ENCODE peak calls at places on chromosomes 1 and 21, in nine cellular contexts. G is dorsolateral prefrontal cortex; M is stimulated activated CD4-positive, alpha-beta T cell treated with anti-CD3 and anti-CD28 coated beads, TNF-alpha, amount 100 ng/mL, for 24 hours; O is occipital lobe; L is activated gamma-delta T cell treated with Interleukin-2 at 50 U/mL for 16 hours; Z is NCI-H1092; R is head of caudate nucleus; X is lower leg skin; F is naive B cell. P is an unnamed sample.

GRCh38 chr1:110425611-110426152 is 18.2 kb upstream of the LAMTOR5 start:
- DNase-seq in G (peak), F (no peak), O (no peak), L (no peak), Z (peak), X (peak), R (no peak), M (no peak), P (peak)

GRCh38 chr1:209875510-209875909 is 47.7 kb downstream of the UTP25 start:
- DNase-seq in R (peak), M (no peak), O (no peak), L (no peak), G (peak), F (no peak), Z (peak), X (no peak), P (no peak)

GRCh38 chr1:21246905-21247642 is 43.2 kb downstream of the ECE1 start:
- DNase-seq in O (no peak), R (no peak), Z (no peak), G (peak), L (no peak), X (no peak), M (no peak), F (no peak), P (no peak)

GRCh38 chr21:42315296-42315891 is at the start of gene TFF3:
- DNase-seq in G (no peak), L (no peak), M (no peak), Z (peak), O (no peak), F (no peak), X (no peak), R (no peak), P (no peak)

GRCh38 chr1:156417700-156418015 is 48.6 kb downstream of the RHBG start:
- DNase-seq in R (peak), F (no peak), M (no peak), X (no peak), L (no peak), Z (no peak), O (peak), G (no peak), P (no peak)

GRCh38 chr1:154729031-154729442 is 121.1 kb upstream of the ADAR start:
- DNase-seq in G (no peak), M (no peak), X (no peak), R (no peak), F (no peak), O (no peak), L (no peak), Z (no peak), P (no peak)

GRCh38 chr1:232033285-232033684 is 406.7 kb downstream of the DISC1 start:
- DNase-seq in Z (peak), G (no peak), M (no peak), L (no peak), X (no peak), R (no peak), O (no peak), F (no peak), P (no peak)

GRCh38 chr1:232538224-232538942 is 91.5 kb downstream of the SIPA1L2 start:
- DNase-seq in M (no peak), Z (no peak), G (no peak), X (no peak), F (no peak), R (no peak), O (no peak), L (no peak), P (no peak)

GRCh38 chr1:25528881-25529517 is 14.4 kb upstream of the LDLRAP1 start:
- DNase-seq in L (no peak), O (no peak), F (no peak), R (no peak), Z (no peak), G (no peak), X (no peak), M (no peak), P (no peak)

GRCh38 chr1:236536540-236536939 is 12.8 kb downstream of the LGALS8 start:
- DNase-seq in Z (no peak), F (no peak), O (no peak), R (no peak), M (no peak), X (no peak), L (no peak), G (no peak), P (no peak)

GRCh38 chr1:27101696-27102095 is 53.2 kb downstream of the SLC9A1 start:
- DNase-seq in F (no peak), Z (no peak), R (no peak), G (no peak), O (no peak), M (no peak), X (no peak), L (no peak), P (no peak)

GRCh38 chr21:45439901-45440461 is 35.0 kb downstream of the COL18A1 start:
- DNase-seq in G (no peak), F (no peak), X (no peak), R (no peak), M (no peak), Z (no peak), O (no peak), L (no peak), P (no peak)

GRCh38 chr21:17613242-17613676 is 558 bp upstream of the BTG3 start:
- DNase-seq in Z (peak), X (peak), F (peak), M (no peak), R (peak), L (no peak), O (no peak), G (no peak), P (peak)

GRCh38 chr1:32953495-32953894 is 11.1 kb downstream of the RNF19B start:
- DNase-seq in F (no peak), X (no peak), M (no peak), G (no peak), R (no peak), Z (no peak), O (no peak), L (no peak), P (no peak)

GRCh38 chr1:94579876-94580294 is 38.3 kb upstream of the F3 start:
- DNase-seq in X (no peak), L (no peak), F (no peak), G (no peak), M (no peak), O (no peak), Z (no peak), R (no peak), P (no peak)

GRCh38 chr1:236535656-236536293 is 12.0 kb downstream of the LGALS8 start:
- DNase-seq in O (no peak), F (no peak), R (no peak), L (no peak), G (no peak), M (no peak), Z (peak), X (no peak), P (no peak)

GRCh38 chr1:201795066-201795465 is 33.9 kb upstream of the IPO9 start:
- DNase-seq in O (no peak), R (no peak), L (no peak), F (no peak), M (no peak), X (no peak), Z (peak), G (no peak), P (no peak)

GRCh38 chr21:36134820-36135390 is at the start of gene CBR3:
- DNase-seq in M (no peak), Z (no peak), G (peak), O (peak), L (no peak), F (peak), R (peak), X (peak), P (peak)

GRCh38 chr1:3524571-3525203 is 70.2 kb downstream of the ARHGEF16 start:
- DNase-seq in R (no peak), L (no peak), G (peak), Z (no peak), F (no peak), O (no peak), X (no peak), M (no peak), P (no peak)

GRCh38 chr1:64469614-64469976 is 334 bp upstream of the CACHD1 start:
- DNase-seq in M (no peak), G (no peak), L (no peak), R (no peak), X (no peak), O (no peak), F (no peak), Z (no peak), P (peak)

GRCh38 chr1:54812801-54813478 is 11.8 kb upstream of the TTC22 start:
- DNase-seq in M (no peak), Z (no peak), G (no peak), L (no peak), R (no peak), F (no peak), X (no peak), O (no peak), P (peak)

GRCh38 chr1:173062156-173062938 is 11.6 kb upstream of the TNFSF18 start:
- DNase-seq in R (no peak), F (no peak), O (no peak), Z (no peak), G (no peak), M (no peak), X (no peak), L (no peak), P (no peak)

GRCh38 chr1:55447488-55447887 is 232.3 kb upstream of the USP24 start:
- DNase-seq in X (no peak), G (no peak), R (no peak), Z (no peak), F (no peak), O (no peak), L (no peak), M (no peak), P (no peak)

GRCh38 chr1:9025474-9025873 is 749 bp downstream of the SLC2A7 start:
- DNase-seq in Z (peak), X (no peak), R (no peak), F (no peak), O (no peak), M (no peak), G (no peak), L (no peak), P (no peak)

GRCh38 chr1:67645495-67646144 is 39.4 kb upstream of the GADD45A start:
- DNase-seq in L (no peak), X (peak), R (no peak), G (no peak), O (no peak), F (no peak), M (no peak), Z (no peak), P (no peak)

GRCh38 chr1:25095635-25096200 is 136.6 kb downstream of the SYF2 start:
- DNase-seq in X (no peak), O (no peak), R (no peak), Z (no peak), L (peak), F (no peak), M (no peak), G (no peak), P (no peak)

GRCh38 chr21:34215911-34216310 is 142.5 kb downstream of the MRPS6 start:
- DNase-seq in L (no peak), G (no peak), F (no peak), M (no peak), X (no peak), Z (no peak), R (no peak), O (no peak), P (no peak)

GRCh38 chr1:233269656-233270055 is 25.9 kb downstream of the PCNX2 start:
- DNase-seq in O (no peak), X (no peak), M (no peak), L (no peak), F (no peak), Z (no peak), G (no peak), R (no peak), P (no peak)

GRCh38 chr1:94672934-94673333 is 131.4 kb upstream of the F3 start:
- DNase-seq in O (no peak), R (no peak), M (no peak), F (no peak), L (no peak), Z (no peak), G (no peak), X (no peak), P (no peak)

GRCh38 chr1:54355931-54356679 is 50.1 kb downstream of the SSBP3 start:
- DNase-seq in L (no peak), F (peak), R (no peak), M (no peak), O (peak), X (no peak), G (peak), Z (no peak), P (no peak)

GRCh38 chr1:55038974-55039341 is 390 bp upstream of the PCSK9 start:
- DNase-seq in G (no peak), X (no peak), L (no peak), F (no peak), Z (no peak), O (no peak), M (no peak), R (no peak), P (no peak)

GRCh38 chr1:238652346-238652968 is 733.9 kb upstream of the CHRM3 start:
- DNase-seq in M (no peak), Z (no peak), G (no peak), X (no peak), O (no peak), F (no peak), R (no peak), L (no peak), P (no peak)

GRCh38 chr1:188988589-188988988 is 1489.1 kb downstream of the BRINP3 start:
- DNase-seq in G (no peak), Z (no peak), R (no peak), M (no peak), O (no peak), L (no peak), X (no peak), F (no peak), P (no peak)

GRCh38 chr1:3435666-3436065 is 18.8 kb upstream of the ARHGEF16 start:
- DNase-seq in M (no peak), O (no peak), Z (no peak), X (no peak), R (no peak), G (no peak), F (no peak), L (no peak), P (no peak)

GRCh38 chr1:194476351-194476750 is 1289.9 kb upstream of the B3GALT2 start:
- DNase-seq in O (no peak), G (no peak), L (no peak), X (no peak), M (no peak), F (no peak), R (no peak), Z (no peak), P (no peak)

GRCh38 chr1:214862421-214862820 is 220.1 kb upstream of the KCNK2 start:
- DNase-seq in G (no peak), Z (no peak), R (no peak), O (no peak), X (no peak), L (no peak), M (no peak), F (no peak), P (no peak)

GRCh38 chr1:59699227-59699847 is 115.4 kb upstream of the HOOK1 start:
- DNase-seq in Z (peak), L (no peak), O (no peak), X (no peak), M (no peak), G (peak), R (no peak), F (peak), P (no peak)

GRCh38 chr1:9849691-9850441 is 26.1 kb upstream of the CLSTN1 start:
- DNase-seq in X (no peak), G (no peak), R (no peak), Z (no peak), M (no peak), F (peak), L (no peak), O (no peak), P (no peak)